ENCODE peak calls at places on chromosomes 13 and 19, in seven cellular contexts. T is fibroblast of mammary gland, M is astrocyte of the cerebellum, F is HFF-Myc, R is fibroblast of the aortic adventitia, H is GM23338, N is kidney epithelial cell. Z is an unnamed sample.

GRCh38 chr13:106373304-106373988 is 162.0 kb downstream of the EFNB2 start:
- DNase-seq in T (no peak), M (no peak), F (no peak), R (no peak), H (no peak), N (no peak), Z (no peak)

GRCh38 chr19:50490411-50490811 is 13.8 kb upstream of the GARIN5A start:
- DNase-seq in T (no peak), M (no peak), F (no peak), R (no peak), H (no peak), N (no peak), Z (no peak)

GRCh38 chr19:53102186-53102585 is 1.0 kb downstream of the ZNF160 start:
- DNase-seq in T (no peak), M (no peak), F (no peak), R (peak; percentile 3), H (no peak), N (no peak), Z (no peak)

GRCh38 chr19:590396-590745 is 690 bp downstream of the HCN2 start:
- DNase-seq in T (peak; percentile 21), M (no peak), F (no peak), R (peak; percentile 12), H (no peak), N (no peak), Z (no peak)

GRCh38 chr19:47564081-47564480 is 8.9 kb downstream of the ZNF541 start:
- DNase-seq in T (no peak), M (no peak), F (no peak), R (no peak), H (no peak), N (no peak), Z (no peak)

GRCh38 chr13:66640231-66640630 is 589.9 kb downstream of the PCDH9 start:
- DNase-seq in T (no peak), M (no peak), F (no peak), R (no peak), H (no peak), N (no peak), Z (no peak)

GRCh38 chr13:105569816-105570215 is 965.6 kb downstream of the EFNB2 start:
- DNase-seq in T (no peak), M (no peak), F (no peak), R (no peak), H (no peak), N (no peak), Z (no peak)

GRCh38 chr13:50415428-50415827 is 400.2 kb downstream of the KCNRG start:
- DNase-seq in T (no peak), M (no peak), F (no peak), R (peak; percentile 48), H (no peak), N (no peak), Z (peak; percentile 72)

GRCh38 chr19:45526971-45527370 is 19.7 kb downstream of the VASP start:
- DNase-seq in T (no peak), M (no peak), F (no peak), R (no peak), H (no peak), N (no peak), Z (no peak)

GRCh38 chr19:45527731-45528130 is 20.5 kb downstream of the VASP start:
- DNase-seq in T (no peak), M (no peak), F (no peak), R (no peak), H (peak; percentile 64), N (no peak), Z (no peak)

GRCh38 chr19:45531349-45531748 is 24.1 kb downstream of the VASP start:
- DNase-seq in T (no peak), M (no peak), F (no peak), R (no peak), H (no peak), N (no peak), Z (no peak)

GRCh38 chr19:45528149-45528743 is 21.0 kb downstream of the VASP start:
- DNase-seq in T (peak; percentile 75), M (no peak), F (no peak), R (peak; percentile 45), H (peak; percentile 85), N (no peak), Z (no peak)

DNA sequence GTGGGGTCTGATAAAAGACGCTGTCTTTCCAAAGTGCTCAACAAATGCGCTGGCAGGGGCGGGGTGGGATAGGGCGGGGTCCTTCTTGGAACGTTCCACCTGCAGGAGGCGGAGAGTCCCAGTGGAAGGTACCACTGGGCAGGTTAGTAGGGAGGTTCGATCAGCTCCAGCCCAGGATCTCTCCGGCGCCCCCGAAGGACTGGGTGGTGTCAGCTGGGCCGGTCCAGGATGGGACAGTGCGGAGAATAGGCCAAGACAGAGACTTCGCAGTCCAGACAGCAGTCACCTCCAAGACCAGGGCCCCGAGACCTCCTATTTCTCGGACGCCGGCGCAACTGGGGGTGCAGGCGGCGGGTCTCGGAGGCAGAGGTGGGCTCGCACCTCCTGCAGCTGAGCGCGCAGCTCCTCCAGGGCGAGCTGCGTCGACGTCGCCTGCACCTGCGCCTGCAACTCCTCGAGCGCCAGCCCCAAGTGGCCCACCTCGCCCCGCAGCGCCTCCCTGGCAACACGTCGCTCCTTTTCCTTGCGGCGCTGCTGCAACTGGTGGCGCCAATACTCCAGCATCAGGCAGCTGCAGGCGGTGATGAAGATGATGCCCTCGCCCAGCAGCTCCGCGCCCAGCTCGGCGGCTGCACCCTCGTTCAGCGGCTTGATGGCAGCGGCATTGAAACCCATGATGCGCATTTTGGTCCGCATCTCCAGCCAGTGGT is 21.6 kb downstream of the VASP start:
- DNase-seq in T (peak; percentile 27), M (no peak), F (no peak), R (no peak), H (peak; percentile 97), N (no peak), Z (no peak)
- H3K4me3 ChIP-seq in T (no peak overlapping the region), M (peak overlapping the region; percentile 18), F (no peak overlapping the region), R (no peak overlapping the region), H (peak overlapping the region; percentile 65), N (peak overlapping the region; percentile 37), Z (peak overlapping the region; percentile 49)

GRCh38 chr19:38702278-38702677 is 42.0 kb downstream of the CAPN12 start:
- DNase-seq in T (no peak), M (no peak), F (no peak), R (no peak), H (no peak), N (no peak), Z (no peak)

GRCh38 chr19:38701455-38702063 is 42.7 kb downstream of the CAPN12 start:
- DNase-seq in T (no peak), M (no peak), F (no peak), R (peak; percentile 54), H (no peak), N (no peak), Z (no peak)

GRCh38 chr19:38704488-38705026 is 39.7 kb downstream of the CAPN12 start:
- DNase-seq in T (no peak), M (no peak), F (no peak), R (no peak), H (no peak), N (no peak), Z (no peak)

GRCh38 chr19:38705197-38706019 is 38.9 kb downstream of the CAPN12 start:
- DNase-seq in T (no peak), M (no peak), F (no peak), R (no peak), H (no peak), N (no peak), Z (no peak)

GRCh38 chr19:38703509-38703908 is 40.8 kb downstream of the CAPN12 start:
- DNase-seq in T (no peak), M (no peak), F (no peak), R (no peak), H (no peak), N (no peak), Z (no peak)
- TF ChIP-seq CTCF in T (no peak), M (no peak), F (no peak), R (no peak), H (no peak), N (no peak), Z (no peak)

GRCh38 chr13:33014291-33014690 is 1.9 kb upstream of the KL start:
- DNase-seq in T (no peak), M (no peak), F (no peak), R (no peak), H (no peak), N (no peak), Z (no peak)

GRCh38 chr13:33017410-33017929 is 1.2 kb downstream of the KL start:
- DNase-seq in T (peak; percentile 65), M (peak; percentile 15), F (no peak), R (peak; percentile 47), H (peak; percentile 66), N (peak; percentile 43), Z (peak; percentile 89)

GRCh38 chr13:33015791-33016323 is 366 bp upstream of the KL start:
- DNase-seq in T (no peak), M (no peak), F (no peak), R (no peak), H (peak; percentile 58), N (no peak), Z (no peak)

GRCh38 chr13:33016414-33017409 is at the start of gene KL:
- DNase-seq in T (no peak), M (no peak), F (no peak), R (no peak), H (peak; percentile 63), N (no peak), Z (no peak)

DNA sequence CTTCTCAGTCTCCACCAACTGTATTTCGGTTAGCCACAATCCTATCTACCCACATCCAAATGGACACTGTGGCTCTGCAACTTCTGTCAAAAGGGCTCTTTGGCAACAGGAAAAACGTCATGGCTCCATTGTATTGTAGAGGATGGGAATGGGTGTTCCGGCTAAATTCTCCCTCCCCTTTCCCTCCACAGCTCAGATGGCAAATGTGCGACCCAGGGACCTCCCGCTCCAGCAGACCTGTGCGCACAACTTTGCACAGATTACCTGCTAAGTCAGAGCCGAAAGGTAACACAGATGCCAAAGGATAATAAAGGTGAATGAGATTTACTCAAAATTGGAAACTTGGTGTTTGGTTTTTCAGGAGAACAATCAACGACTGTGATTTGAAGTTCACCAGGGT is 948 bp upstream of the KL start:
- DNase-seq in T (no peak), M (no peak), F (no peak), R (no peak), H (peak; percentile 50), N (no peak), Z (no peak)
- H3K4me3 ChIP-seq in T (no peak overlapping the region), M (no peak overlapping the region), F (no peak overlapping the region), R (no peak overlapping the region), H (peak overlapping the region; percentile 65), N (no peak overlapping the region), Z (no peak overlapping the region)

GRCh38 chr19:12497032-12497431 is 12.4 kb upstream of the ZNF709 start:
- DNase-seq in T (no peak), M (no peak), F (no peak), R (no peak), H (no peak), N (no peak), Z (no peak)

GRCh38 chr19:12496480-12496879 is 11.9 kb upstream of the ZNF709 start:
- DNase-seq in T (no peak), M (no peak), F (no peak), R (no peak), H (no peak), N (no peak), Z (no peak)

GRCh38 chr19:12495002-12495802 is 10.6 kb upstream of the ZNF709 start:
- DNase-seq in T (peak; percentile 74), M (peak; percentile 24), F (peak; percentile 46), R (peak; percentile 62), H (peak; percentile 98), N (peak; percentile 54), Z (peak; percentile 62)

DNA sequence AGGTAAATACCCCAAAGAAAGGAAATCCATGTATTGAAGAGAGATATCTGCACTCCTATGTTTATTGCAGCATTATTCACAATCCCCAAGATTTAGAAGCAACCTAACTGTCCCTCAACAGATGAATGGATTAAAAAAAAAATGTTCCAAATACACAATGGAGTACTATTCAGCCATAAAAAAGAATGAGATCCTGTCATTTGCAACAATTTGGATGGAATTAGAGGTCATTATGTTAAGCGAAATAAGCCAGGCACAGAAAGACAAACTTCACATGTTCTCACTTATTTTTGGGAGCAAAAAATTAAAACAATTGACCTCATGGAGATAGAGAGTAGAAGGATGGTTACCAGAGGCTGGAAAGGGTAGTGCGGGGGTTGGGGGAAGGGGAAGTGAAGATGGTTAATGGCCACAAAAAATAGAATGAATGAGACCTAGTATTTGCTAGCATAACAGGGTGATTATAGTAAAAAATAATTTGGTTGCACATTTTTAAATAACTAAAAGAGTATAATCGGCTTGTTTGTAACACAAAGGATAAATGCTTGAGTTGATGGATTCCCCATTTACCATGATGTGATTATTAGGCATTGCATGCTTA is 9.7 kb upstream of the ZNF709 start:
- DNase-seq in T (no peak), M (no peak), F (no peak), R (no peak), H (no peak), N (no peak), Z (no peak)
- TF ChIP-seq CTCF in T (no peak), M (no peak), F (no peak), R (no peak), H (no peak), N (no peak), Z (no peak)

Z was measured in retinal pigment epithelial cell.